ENCODE peak calls at places on chromosomes 4 and X, in eight cellular contexts. O is posterior cingulate gyrus, G is caudate nucleus, B is neural crest cell, L is HEK293T, W is Calu3, F is fibroblast of the aortic adventitia, H is lower lobe of right lung. U is an unnamed sample.

GRCh38 chr4:137510866-137511265 is 21.4 kb downstream of the PCDH18 start:
- DNase-seq in L (peak), O (no peak), B (no peak), F (peak), W (peak), G (no peak), H (no peak), U (no peak)

GRCh38 chr4:145732895-145733880 is 53.2 kb downstream of the C4orf51 start:
- DNase-seq in F (peak), G (peak), H (peak), W (peak), L (peak), B (peak), O (peak), U (peak)

GRCh38 chrX:154541589-154541895 is 5.1 kb downstream of the G6PD start:
- DNase-seq in H (no peak), F (no peak), L (no peak), G (no peak), W (no peak), O (no peak), B (no peak), U (no peak)

GRCh38 chrX:41906515-41907165 is 16.7 kb downstream of the CASK start:
- DNase-seq in L (no peak), G (no peak), W (no peak), H (no peak), O (no peak), B (no peak), F (no peak), U (no peak)

GRCh38 chr4:180057891-180058643 is 2185.1 kb upstream of the TENM3 start:
- DNase-seq in G (no peak), B (peak), H (peak), W (peak), O (peak), L (peak), F (no peak), U (peak)

GRCh38 chr4:28176942-28177341 is 1316.3 kb downstream of the STIM2 start:
- DNase-seq in O (no peak), B (no peak), F (no peak), H (no peak), W (no peak), L (no peak), G (no peak), U (no peak)

GRCh38 chrX:25191403-25191802 is 175.6 kb upstream of the ARX start:
- DNase-seq in W (no peak), F (no peak), G (no peak), H (no peak), L (peak), O (no peak), B (no peak), U (no peak)

GRCh38 chr4:53541577-53542206 is 49.6 kb downstream of the LNX1 start:
- DNase-seq in O (no peak), L (no peak), G (no peak), H (no peak), B (no peak), F (peak), W (no peak), U (no peak)

GRCh38 chr4:3869661-3870566 is 103.7 kb downstream of the ADRA2C start:
- DNase-seq in B (no peak), F (no peak), G (no peak), L (no peak), H (peak), W (no peak), O (peak), U (no peak)

GRCh38 chr4:60724623-60725022 is 475.5 kb upstream of the ADGRL3 start:
- DNase-seq in O (no peak), L (no peak), F (peak), H (no peak), G (no peak), W (no peak), B (no peak), U (no peak)

GRCh38 chrX:19593684-19594083 is 78.4 kb upstream of the MAP3K15 start:
- DNase-seq in F (peak), B (no peak), L (peak), O (no peak), H (no peak), W (peak), G (no peak), U (no peak)

GRCh38 chrX:110327336-110327735 is 9.5 kb upstream of the AMMECR1 start:
- DNase-seq in G (no peak), L (no peak), W (no peak), F (no peak), H (no peak), O (no peak), B (no peak), U (no peak)

GRCh38 chrX:21831496-21831895 is 7.9 kb upstream of the MBTPS2 start:
- DNase-seq in F (no peak), O (no peak), W (no peak), L (no peak), G (no peak), B (no peak), H (no peak), U (no peak)

GRCh38 chr4:31259119-31259518 is 539.0 kb downstream of the PCDH7 start:
- DNase-seq in G (no peak), B (no peak), F (no peak), L (no peak), H (no peak), O (peak), W (no peak), U (no peak)

GRCh38 chrX:46649421-46650260 is 76.1 kb downstream of the CHST7 start:
- DNase-seq in W (no peak), B (no peak), O (peak), H (peak), G (no peak), F (no peak), L (no peak), U (no peak)

GRCh38 chr4:181301735-181302380 is 941.3 kb upstream of the TENM3 start:
- DNase-seq in O (no peak), H (peak), W (peak), F (peak), L (peak), B (no peak), G (no peak), U (no peak)

GRCh38 chr4:1727117-1728031 is 6.1 kb downstream of the TACC3 start:
- DNase-seq in O (peak), F (peak), W (peak), G (no peak), B (no peak), L (no peak), H (peak), U (peak)

GRCh38 chr4:38562751-38563198 is 101.2 kb upstream of the KLF3 start:
- DNase-seq in L (no peak), W (no peak), O (no peak), G (no peak), F (peak), B (no peak), H (no peak), U (no peak)

GRCh38 chr4:53196195-53196641 is 169.6 kb downstream of the SCFD2 start:
- DNase-seq in W (no peak), O (no peak), H (no peak), B (no peak), G (no peak), F (peak), L (peak), U (no peak)

GRCh38 chr4:148445071-148445902 is 3.1 kb upstream of the NR3C2 start:
- DNase-seq in O (peak), L (peak), W (peak), F (no peak), G (no peak), B (peak), H (peak), U (peak)

GRCh38 chr4:1356181-1356998 is 9.4 kb downstream of the UVSSA start:
- DNase-seq in F (peak), O (peak), G (peak), L (peak), H (peak), W (peak), B (peak), U (no peak)

GRCh38 chrX:135931644-135932487 is 38.4 kb downstream of the SAGE1 start:
- DNase-seq in W (peak), O (peak), H (peak), L (peak), F (peak), G (peak), B (peak), U (no peak)

GRCh38 chr4:69894221-69894620 is 34.3 kb upstream of the SULT1E1 start:
- DNase-seq in B (no peak), G (no peak), O (no peak), L (no peak), H (no peak), F (no peak), W (no peak), U (no peak)

GRCh38 chr4:87174672-87175071 is 45.7 kb downstream of the KLHL8 start:
- DNase-seq in O (no peak), L (no peak), G (no peak), W (no peak), B (no peak), H (no peak), F (no peak), U (no peak)

GRCh38 chrX:137072396-137072795 is 38.6 kb upstream of the GPR101 start:
- DNase-seq in H (no peak), G (no peak), L (no peak), O (no peak), B (no peak), W (no peak), F (no peak), U (no peak)

GRCh38 chr4:31037714-31038113 is 317.5 kb downstream of the PCDH7 start:
- DNase-seq in F (no peak), H (no peak), O (no peak), B (no peak), L (no peak), G (no peak), W (no peak), U (no peak)

GRCh38 chr4:76326515-76326914 is 20.0 kb downstream of the STBD1 start:
- DNase-seq in F (no peak), G (no peak), H (no peak), O (no peak), B (no peak), W (no peak), L (no peak), U (no peak)

GRCh38 chr4:4386296-4386735 is 586 bp upstream of the NSG1 start:
- DNase-seq in O (peak), F (no peak), B (no peak), W (no peak), G (peak), L (peak), H (no peak), U (no peak)

GRCh38 chrX:106912864-106913263 is 7.3 kb upstream of the CLDN2 start:
- DNase-seq in W (no peak), H (no peak), L (no peak), G (no peak), F (peak), B (no peak), O (no peak), U (no peak)

GRCh38 chr4:6681191-6681590 is 12.5 kb upstream of the S100P start:
- DNase-seq in B (no peak), L (peak), F (no peak), W (peak), O (peak), H (no peak), G (no peak), U (no peak)

GRCh38 chr4:61877893-61878292 is 677.8 kb downstream of the ADGRL3 start:
- DNase-seq in H (no peak), W (no peak), O (no peak), B (no peak), G (no peak), L (no peak), F (no peak), U (no peak)

GRCh38 chr4:55545133-55545532 is 1.6 kb downstream of the CLOCK start:
- DNase-seq in L (no peak), H (no peak), O (no peak), W (no peak), G (no peak), B (no peak), F (peak), U (no peak)

GRCh38 chr4:128913228-128913627 is 103.7 kb downstream of the JADE1 start:
- DNase-seq in B (no peak), G (no peak), L (no peak), H (no peak), W (no peak), O (no peak), F (no peak), U (no peak)

GRCh38 chrX:41707218-41707617 is 16.8 kb upstream of the GPR82 start:
- DNase-seq in W (no peak), O (no peak), G (no peak), B (no peak), L (no peak), H (no peak), F (no peak), U (no peak)

GRCh38 chrX:107731831-107732502 is 43.6 kb downstream of the TSC22D3 start:
- DNase-seq in G (peak), H (peak), B (no peak), W (peak), F (peak), O (peak), L (peak), U (no peak)

GRCh38 chrX:68252664-68253063 is 180.6 kb downstream of the OPHN1 start:
- DNase-seq in W (no peak), G (no peak), O (no peak), H (no peak), B (no peak), L (no peak), F (no peak), U (no peak)

GRCh38 chr4:14965071-14965470 is 37.2 kb upstream of the CPEB2 start:
- DNase-seq in B (no peak), L (no peak), W (no peak), F (no peak), O (no peak), H (no peak), G (no peak), U (no peak)

GRCh38 chr4:152014280-152014679 is 253.5 kb upstream of the GATB start:
- DNase-seq in H (no peak), W (no peak), F (no peak), B (no peak), G (no peak), O (no peak), L (no peak), U (no peak)

GRCh38 chrX:37603938-37604409 is 32.5 kb downstream of the LANCL3 start:
- DNase-seq in H (no peak), G (no peak), W (no peak), B (no peak), O (no peak), F (no peak), L (no peak), U (no peak)

U was measured in chondrocyte.